ENCODE peak calls at places on chromosomes 4 and X, in seven cellular contexts. One of them, this sample, is unnamed.
A peak's percentile ranks its signal among the peaks of the same experiment; 100 is the strongest.

GRCh38 chrX:37912797-37913196 is 65.4 kb upstream of the DYNLT3 start:
- DNase-seq in epithelial cell of esophagus: no peak
- DNase-seq in adrenal gland: no peak
- DNase-seq in hepatocyte: no peak
- DNase-seq in spleen: no peak
- DNase-seq in heart right ventricle: no peak
- DNase-seq in choroid plexus epithelial cell: no peak
- DNase-seq in this sample: no peak

GRCh38 chr4:149465941-149466340 is 349.7 kb downstream of the IQCM start:
- DNase-seq in spleen: no peak
- DNase-seq in hepatocyte: no peak
- DNase-seq in choroid plexus epithelial cell: peak; percentile 59
- DNase-seq in adrenal gland: no peak
- DNase-seq in heart right ventricle: no peak
- DNase-seq in epithelial cell of esophagus: peak; percentile 87
- DNase-seq in this sample: no peak

GRCh38 chr4:166277406-166277805 is 404.4 kb downstream of the TLL1 start:
- DNase-seq in adrenal gland: no peak
- DNase-seq in hepatocyte: no peak
- DNase-seq in spleen: no peak
- DNase-seq in choroid plexus epithelial cell: peak; percentile 38
- DNase-seq in epithelial cell of esophagus: no peak
- DNase-seq in heart right ventricle: no peak
- DNase-seq in this sample: no peak

GRCh38 chr4:105246712-105247111 is 100.0 kb downstream of the TET2 start:
- DNase-seq in heart right ventricle: no peak
- DNase-seq in epithelial cell of esophagus: peak; percentile 1
- DNase-seq in adrenal gland: no peak
- DNase-seq in spleen: no peak
- DNase-seq in choroid plexus epithelial cell: peak; percentile 82
- DNase-seq in hepatocyte: no peak
- DNase-seq in this sample: no peak

GRCh38 chrX:20038966-20039365 is 48.1 kb upstream of the BCLAF3 start:
- DNase-seq in spleen: no peak
- DNase-seq in adrenal gland: no peak
- DNase-seq in choroid plexus epithelial cell: no peak
- DNase-seq in epithelial cell of esophagus: peak; percentile 61
- DNase-seq in heart right ventricle: no peak
- DNase-seq in hepatocyte: no peak
- DNase-seq in this sample: no peak

GRCh38 chrX:23694606-23695005 is 27.3 kb downstream of the PRDX4 start:
- DNase-seq in heart right ventricle: peak; percentile 49
- DNase-seq in choroid plexus epithelial cell: peak; percentile 63
- DNase-seq in hepatocyte: peak; percentile 82
- DNase-seq in spleen: no peak
- DNase-seq in adrenal gland: peak; percentile 77
- DNase-seq in epithelial cell of esophagus: peak; percentile 53
- DNase-seq in this sample: peak; percentile 10

GRCh38 chrX:118062048-118062789 is 54.4 kb downstream of the KLHL13 start:
- DNase-seq in heart right ventricle: no peak
- DNase-seq in choroid plexus epithelial cell: no peak
- DNase-seq in epithelial cell of esophagus: no peak
- DNase-seq in hepatocyte: no peak
- DNase-seq in spleen: no peak
- DNase-seq in adrenal gland: no peak
- DNase-seq in this sample: no peak

GRCh38 chr4:141328550-141329173 is 108.0 kb downstream of the ZNF330 start:
- DNase-seq in spleen: no peak
- DNase-seq in choroid plexus epithelial cell: no peak
- DNase-seq in adrenal gland: no peak
- DNase-seq in epithelial cell of esophagus: peak; percentile 31
- DNase-seq in hepatocyte: no peak
- DNase-seq in heart right ventricle: no peak
- DNase-seq in this sample: no peak

GRCh38 chr4:6235901-6236625 is 33.6 kb upstream of the WFS1 start:
- DNase-seq in hepatocyte: no peak
- DNase-seq in choroid plexus epithelial cell: peak; percentile 9
- DNase-seq in heart right ventricle: no peak
- DNase-seq in adrenal gland: peak; percentile 24
- DNase-seq in epithelial cell of esophagus: no peak
- DNase-seq in spleen: no peak
- DNase-seq in this sample: no peak

GRCh38 chr4:77465271-77465670 is 140.3 kb upstream of the CXCL13 start:
- DNase-seq in hepatocyte: peak; percentile 28
- DNase-seq in epithelial cell of esophagus: peak; percentile 50
- DNase-seq in adrenal gland: no peak
- DNase-seq in choroid plexus epithelial cell: peak; percentile 40
- DNase-seq in heart right ventricle: no peak
- DNase-seq in spleen: no peak
- DNase-seq in this sample: no peak

GRCh38 chr4:89254847-89255246 is 52.8 kb downstream of the GPRIN3 start:
- DNase-seq in spleen: no peak
- DNase-seq in hepatocyte: peak; percentile 45
- DNase-seq in choroid plexus epithelial cell: peak; percentile 40
- DNase-seq in adrenal gland: no peak
- DNase-seq in epithelial cell of esophagus: peak; percentile 46
- DNase-seq in heart right ventricle: no peak
- DNase-seq in this sample: peak; percentile 37

GRCh38 chrX:119880552-119881437 is 9.2 kb downstream of the NDUFA1 start:
- DNase-seq in hepatocyte: peak; percentile 57
- DNase-seq in spleen: no peak
- DNase-seq in epithelial cell of esophagus: peak; percentile 61
- DNase-seq in adrenal gland: peak; percentile 55
- DNase-seq in heart right ventricle: peak; percentile 3
- DNase-seq in choroid plexus epithelial cell: peak; percentile 78
- DNase-seq in this sample: peak; percentile 18
- TF ChIP-seq CTCF in hepatocyte: peak; percentile 54
- TF ChIP-seq CTCF in spleen: peak; percentile 58
- TF ChIP-seq CTCF in epithelial cell of esophagus: peak; percentile 73
- TF ChIP-seq CTCF in adrenal gland: peak; percentile 49
- TF ChIP-seq CTCF in heart right ventricle: peak; percentile 6
- TF ChIP-seq CTCF in choroid plexus epithelial cell: peak; percentile 74
- TF ChIP-seq CTCF in this sample: peak; percentile 29

GRCh38 chrX:12494400-12495138 is 296.6 kb upstream of the PRPS2 start:
- DNase-seq in heart right ventricle: peak; percentile 24
- DNase-seq in adrenal gland: no peak
- DNase-seq in epithelial cell of esophagus: no peak
- DNase-seq in hepatocyte: no peak
- DNase-seq in spleen: no peak
- DNase-seq in choroid plexus epithelial cell: no peak
- DNase-seq in this sample: no peak

GRCh38 chrX:12496343-12496742 is 294.9 kb upstream of the PRPS2 start:
- DNase-seq in choroid plexus epithelial cell: no peak
- DNase-seq in hepatocyte: no peak
- DNase-seq in heart right ventricle: no peak
- DNase-seq in epithelial cell of esophagus: no peak
- DNase-seq in adrenal gland: no peak
- DNase-seq in spleen: no peak
- DNase-seq in this sample: no peak

DNA sequence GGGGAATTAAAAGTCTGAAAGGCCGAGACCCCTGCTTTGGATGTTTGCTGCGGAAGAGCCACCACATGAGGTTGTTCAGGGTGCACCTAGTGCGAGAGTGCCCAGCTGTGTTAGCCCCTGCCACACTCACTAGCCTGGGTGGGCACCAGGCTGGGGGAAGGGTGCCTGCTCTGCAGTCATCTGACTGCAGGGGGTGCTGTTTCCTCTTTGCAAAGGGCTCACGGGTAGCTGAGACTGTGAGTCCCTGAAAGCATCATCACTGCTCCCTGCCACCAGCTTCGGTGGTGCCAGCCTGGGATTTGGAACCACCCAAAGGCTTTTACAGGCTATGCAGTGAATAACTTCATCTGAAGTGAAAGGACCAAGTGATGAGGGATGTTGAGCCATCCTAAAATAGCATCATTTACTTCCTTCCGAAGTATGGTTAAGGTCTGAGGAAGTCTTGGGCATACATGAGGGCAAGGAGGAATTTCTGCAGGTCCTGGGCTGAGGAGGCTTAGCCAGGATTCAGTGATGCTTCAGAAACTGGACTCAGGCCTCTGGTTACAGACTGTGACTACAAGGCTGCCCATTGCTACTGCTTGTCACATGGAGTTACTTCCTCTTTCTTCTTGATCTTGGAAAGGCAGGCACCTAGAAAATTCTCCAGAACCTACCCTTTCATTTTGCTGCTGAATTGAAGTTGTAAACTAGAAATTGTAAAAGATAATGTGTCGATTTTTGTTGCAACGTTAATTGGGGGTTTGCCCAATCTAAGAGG is 293.2 kb upstream of the PRPS2 start:
- DNase-seq in epithelial cell of esophagus: no peak
- DNase-seq in spleen: no peak
- DNase-seq in adrenal gland: no peak
- DNase-seq in hepatocyte: peak; percentile 19
- DNase-seq in choroid plexus epithelial cell: no peak
- DNase-seq in heart right ventricle: peak; percentile 4
- DNase-seq in this sample: peak; percentile 22
- TF ChIP-seq CTCF in epithelial cell of esophagus: peak; percentile 34
- TF ChIP-seq CTCF in spleen: no peak
- TF ChIP-seq CTCF in adrenal gland: no peak
- TF ChIP-seq CTCF in hepatocyte: peak; percentile 20
- TF ChIP-seq CTCF in choroid plexus epithelial cell: no peak
- TF ChIP-seq CTCF in heart right ventricle: no peak
- TF ChIP-seq CTCF in this sample: peak; percentile 48

DNA sequence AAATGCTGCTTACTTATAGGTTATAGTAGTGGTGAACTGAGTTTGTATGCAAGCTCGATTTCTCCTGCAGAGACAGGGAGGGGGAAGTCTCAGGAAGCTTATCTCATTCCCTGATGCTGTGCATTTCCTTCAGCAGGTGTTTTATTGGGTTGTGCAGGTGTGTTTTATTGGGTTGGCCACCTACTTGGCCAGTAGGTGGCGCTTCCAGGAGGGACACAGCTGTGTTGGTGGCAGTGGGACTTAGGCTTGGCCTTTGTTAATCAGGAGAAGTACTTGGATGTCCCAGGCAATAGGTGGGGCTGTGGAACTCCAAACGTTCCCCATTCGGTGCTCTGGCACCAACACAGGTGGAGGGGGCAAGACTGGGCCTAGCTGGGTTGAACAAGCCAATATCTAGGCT is 196.0 kb upstream of the DCAF8L1 start:
- DNase-seq in hepatocyte: peak; percentile 23
- DNase-seq in heart right ventricle: no peak
- DNase-seq in epithelial cell of esophagus: peak; percentile 43
- DNase-seq in choroid plexus epithelial cell: no peak
- DNase-seq in adrenal gland: no peak
- DNase-seq in spleen: no peak
- DNase-seq in this sample: peak; percentile 33
- TF ChIP-seq CTCF in hepatocyte: peak; percentile 26
- TF ChIP-seq CTCF in heart right ventricle: no peak
- TF ChIP-seq CTCF in epithelial cell of esophagus: peak; percentile 60
- TF ChIP-seq CTCF in choroid plexus epithelial cell: peak; percentile 33
- TF ChIP-seq CTCF in adrenal gland: no peak
- TF ChIP-seq CTCF in spleen: no peak
- TF ChIP-seq CTCF in this sample: peak; percentile 60

GRCh38 chr4:112231779-112232713 is at the start of gene AP1AR:
- DNase-seq in spleen: peak; percentile 98
- DNase-seq in adrenal gland: peak; percentile 89
- DNase-seq in epithelial cell of esophagus: peak; percentile 73
- DNase-seq in heart right ventricle: peak; percentile 84
- DNase-seq in choroid plexus epithelial cell: peak; percentile 77
- DNase-seq in hepatocyte: peak; percentile 96
- DNase-seq in this sample: peak; percentile 90
- TF ChIP-seq CTCF in spleen: peak; percentile 51
- TF ChIP-seq CTCF in adrenal gland: peak; percentile 24
- TF ChIP-seq CTCF in epithelial cell of esophagus: peak; percentile 7
- TF ChIP-seq CTCF in heart right ventricle: no peak
- TF ChIP-seq CTCF in choroid plexus epithelial cell: peak; percentile 45
- TF ChIP-seq CTCF in hepatocyte: peak; percentile 45
- TF ChIP-seq CTCF in this sample: peak; percentile 19

GRCh38 chr4:119300388-119301131 is 21.4 kb downstream of the FABP2 start:
- DNase-seq in choroid plexus epithelial cell: peak; percentile 95
- DNase-seq in heart right ventricle: peak; percentile 92
- DNase-seq in adrenal gland: peak; percentile 97
- DNase-seq in hepatocyte: peak; percentile 97
- DNase-seq in epithelial cell of esophagus: peak; percentile 98
- DNase-seq in spleen: peak; percentile 99
- DNase-seq in this sample: peak; percentile 93
- TF ChIP-seq CTCF in choroid plexus epithelial cell: peak; percentile 26
- TF ChIP-seq CTCF in heart right ventricle: no peak
- TF ChIP-seq CTCF in adrenal gland: peak; percentile 17
- TF ChIP-seq CTCF in hepatocyte: peak; percentile 32
- TF ChIP-seq CTCF in epithelial cell of esophagus: no peak
- TF ChIP-seq CTCF in spleen: peak; percentile 31
- TF ChIP-seq CTCF in this sample: no peak

GRCh38 chrX:15929231-15929630 is 74.6 kb upstream of the AP1S2 start:
- DNase-seq in choroid plexus epithelial cell: no peak
- DNase-seq in heart right ventricle: no peak
- DNase-seq in epithelial cell of esophagus: no peak
- DNase-seq in hepatocyte: peak; percentile 12
- DNase-seq in spleen: no peak
- DNase-seq in adrenal gland: no peak
- DNase-seq in this sample: no peak

GRCh38 chrX:15926622-15927021 is 72.0 kb upstream of the AP1S2 start:
- DNase-seq in spleen: no peak
- DNase-seq in epithelial cell of esophagus: no peak
- DNase-seq in heart right ventricle: no peak
- DNase-seq in adrenal gland: no peak
- DNase-seq in choroid plexus epithelial cell: no peak
- DNase-seq in hepatocyte: no peak
- DNase-seq in this sample: no peak

GRCh38 chrX:15931362-15931761 is 76.7 kb upstream of the AP1S2 start:
- DNase-seq in epithelial cell of esophagus: no peak
- DNase-seq in adrenal gland: no peak
- DNase-seq in heart right ventricle: no peak
- DNase-seq in spleen: no peak
- DNase-seq in hepatocyte: no peak
- DNase-seq in choroid plexus epithelial cell: no peak
- DNase-seq in this sample: no peak

GRCh38 chrX:15930585-15930984 is 76.0 kb upstream of the AP1S2 start:
- DNase-seq in epithelial cell of esophagus: peak; percentile 46
- DNase-seq in choroid plexus epithelial cell: peak; percentile 54
- DNase-seq in heart right ventricle: no peak
- DNase-seq in hepatocyte: peak; percentile 58
- DNase-seq in spleen: no peak
- DNase-seq in adrenal gland: no peak
- DNase-seq in this sample: no peak
- TF ChIP-seq CTCF in epithelial cell of esophagus: peak; percentile 37
- TF ChIP-seq CTCF in choroid plexus epithelial cell: peak; percentile 30
- TF ChIP-seq CTCF in heart right ventricle: no peak
- TF ChIP-seq CTCF in hepatocyte: peak; percentile 58
- TF ChIP-seq CTCF in spleen: no peak
- TF ChIP-seq CTCF in adrenal gland: no peak
- TF ChIP-seq CTCF in this sample: no peak

GRCh38 chr4:119026662-119027444 is 108.8 kb upstream of the MYOZ2 start:
- DNase-seq in adrenal gland: no peak
- DNase-seq in choroid plexus epithelial cell: peak; percentile 17
- DNase-seq in spleen: no peak
- DNase-seq in heart right ventricle: peak; percentile 31
- DNase-seq in hepatocyte: no peak
- DNase-seq in epithelial cell of esophagus: no peak
- DNase-seq in this sample: no peak
- TF ChIP-seq CTCF in adrenal gland: no peak
- TF ChIP-seq CTCF in choroid plexus epithelial cell: no peak
- TF ChIP-seq CTCF in spleen: no peak
- TF ChIP-seq CTCF in heart right ventricle: no peak
- TF ChIP-seq CTCF in hepatocyte: no peak
- TF ChIP-seq CTCF in epithelial cell of esophagus: no peak
- TF ChIP-seq CTCF in this sample: no peak